ENCODE peak calls at places on chromosomes 5 and 9, in ten cellular contexts. P is CD8-positive, alpha-beta T cell; C is Panc1; O is thoracic aorta; B is body of pancreas; X is astrocyte; U is kidney epithelial cell; Y is CD8-positive, alpha-beta memory T cell; J is lung; L is heart left ventricle. R is an unnamed sample.
A peak's percentile ranks its signal among the peaks of the same experiment; 100 is the strongest.

GRCh38 chr5:39892708-39893107 is 467.9 kb upstream of the DAB2 start:
- DNase-seq in U (no peak), O (no peak), X (no peak), L (no peak), C (no peak), J (no peak), P (no peak), Y (no peak), B (no peak), R (no peak)

GRCh38 chr5:89047591-89047990 is 164.6 kb upstream of the MEF2C start:
- DNase-seq in X (peak; percentile 67), C (no peak), U (no peak), L (no peak), P (no peak), B (no peak), O (no peak), Y (no peak), J (no peak), R (no peak)

GRCh38 chr9:86842573-86842972 is 104.7 kb downstream of the GAS1 start:
- DNase-seq in Y (no peak), O (no peak), J (no peak), L (no peak), X (no peak), P (no peak), C (no peak), U (no peak), B (no peak), R (no peak)

GRCh38 chr9:14031015-14031414 is 282.9 kb downstream of the NFIB start:
- DNase-seq in X (peak; percentile 56), B (no peak), U (no peak), O (no peak), P (no peak), C (no peak), J (no peak), L (peak; percentile 56), Y (no peak), R (no peak)

GRCh38 chr9:121725008-121725795 is 73.8 kb downstream of the DAB2IP start:
- DNase-seq in P (no peak), O (peak; percentile 95), L (peak; percentile 97), C (no peak), Y (no peak), B (peak; percentile 94), J (peak; percentile 79), U (no peak), X (peak; percentile 99), R (no peak)

GRCh38 chr5:1946122-1946677 is 63.5 kb upstream of the IRX4 start:
- DNase-seq in P (no peak), U (no peak), O (no peak), C (no peak), Y (no peak), B (no peak), L (peak; percentile 42), X (no peak), J (no peak), R (no peak)

GRCh38 chr5:124995451-124995850 is 249.0 kb upstream of the ZNF608 start:
- DNase-seq in L (no peak), O (no peak), U (no peak), Y (no peak), C (peak; percentile 35), B (no peak), P (no peak), X (peak; percentile 39), J (no peak), R (no peak)

GRCh38 chr9:13896047-13896446 is 417.9 kb downstream of the NFIB start:
- DNase-seq in U (no peak), C (no peak), J (no peak), O (no peak), L (no peak), Y (no peak), P (no peak), X (no peak), B (no peak), R (no peak)

GRCh38 chr9:81032831-81033230 is 656.5 kb downstream of the TLE1 start:
- DNase-seq in J (no peak), P (no peak), B (no peak), U (peak; percentile 45), L (no peak), X (peak; percentile 81), O (no peak), Y (no peak), C (no peak), R (no peak)

GRCh38 chr5:73189816-73190451 is 16.9 kb downstream of the TMEM174 start:
- DNase-seq in C (no peak), J (no peak), B (no peak), P (no peak), O (no peak), X (peak; percentile 75), L (no peak), U (no peak), Y (no peak), R (peak; percentile 39)

GRCh38 chr5:60703944-60704343 is 4.0 kb upstream of the DEPDC1B start:
- DNase-seq in P (no peak), C (no peak), B (no peak), L (no peak), O (no peak), J (no peak), Y (no peak), U (no peak), X (no peak), R (no peak)
- H3K36me3 ChIP-seq in P (no peaks in the 10 kb centered on the region), C (peaks cover 2% of the 10 kb centered on the region), B (no peaks in the 10 kb centered on the region), L (no peaks in the 10 kb centered on the region), O (no peaks in the 10 kb centered on the region), J (no peaks in the 10 kb centered on the region), Y (no peaks in the 10 kb centered on the region), U (no peaks in the 10 kb centered on the region), X (no peaks in the 10 kb centered on the region), R (no peaks in the 10 kb centered on the region)

GRCh38 chr9:132645711-132646110 is 24.1 kb downstream of the DDX31 start:
- DNase-seq in U (no peak), C (no peak), Y (no peak), P (no peak), J (no peak), B (no peak), O (no peak), X (no peak), L (no peak), R (peak; percentile 86)
- H3K36me3 ChIP-seq in U (peaks cover 5% of the 10 kb centered on the region), C (peaks cover 26% of the 10 kb centered on the region), Y (peaks cover 56% of the 10 kb centered on the region), P (peaks cover 56% of the 10 kb centered on the region), J (peaks cover 44% of the 10 kb centered on the region), B (peaks cover 8% of the 10 kb centered on the region), O (peaks cover 56% of the 10 kb centered on the region), X (peaks cover 76% of the 10 kb centered on the region), L (peaks cover 99% of the 10 kb centered on the region), R (peaks cover 67% of the 10 kb centered on the region)

DNA sequence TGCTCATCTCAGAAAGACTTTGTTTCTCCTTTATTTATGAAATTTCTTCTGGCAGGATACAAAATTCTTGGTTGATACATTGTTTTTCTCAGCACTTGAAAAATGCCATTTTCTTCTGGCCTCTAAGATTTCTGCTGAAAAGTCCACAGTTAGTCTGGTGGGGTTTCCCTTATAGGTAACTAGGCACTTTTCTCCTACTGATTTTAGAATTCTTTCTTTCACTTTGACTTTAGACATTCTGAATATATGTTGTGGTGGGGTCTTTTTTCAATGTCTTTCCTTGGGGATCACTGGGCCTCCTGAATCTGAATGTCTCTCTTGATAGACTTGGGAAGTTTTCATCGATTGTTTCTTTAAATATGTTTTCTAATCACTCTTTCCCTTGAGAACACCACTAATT is 79.6 kb downstream of the CETN3 start:
- DNase-seq in B (no peak), U (no peak), C (no peak), X (no peak), Y (no peak), P (no peak), O (no peak), J (no peak), L (no peak), R (no peak)
- H3K36me3 ChIP-seq in B (no peaks in the 10 kb centered on the region), U (no peaks in the 10 kb centered on the region), C (no peaks in the 10 kb centered on the region), X (no peaks in the 10 kb centered on the region), Y (no peaks in the 10 kb centered on the region), P (no peaks in the 10 kb centered on the region), O (no peaks in the 10 kb centered on the region), J (no peaks in the 10 kb centered on the region), L (no peaks in the 10 kb centered on the region), R (no peaks in the 10 kb centered on the region)

GRCh38 chr9:92714016-92714415 is 44.1 kb upstream of the IPPK start:
- DNase-seq in C (no peak), X (no peak), L (no peak), J (no peak), B (no peak), Y (no peak), P (no peak), U (no peak), O (no peak), R (no peak)

GRCh38 chr9:92717201-92718085 is 47.2 kb downstream of the BICD2 start:
- DNase-seq in O (no peak), C (no peak), B (no peak), L (no peak), Y (no peak), P (no peak), J (no peak), X (no peak), U (no peak), R (no peak)

GRCh38 chr9:92714787-92715487 is 45.0 kb upstream of the IPPK start:
- DNase-seq in J (no peak), O (no peak), U (no peak), P (no peak), B (no peak), Y (no peak), L (no peak), X (no peak), C (no peak), R (peak; percentile 33)

GRCh38 chr9:92716557-92716956 is 46.6 kb upstream of the IPPK start:
- DNase-seq in C (peak; percentile 38), B (peak; percentile 55), J (peak; percentile 72), L (peak; percentile 65), O (no peak), Y (peak; percentile 85), U (no peak), X (no peak), P (peak; percentile 79), R (peak; percentile 88)

DNA sequence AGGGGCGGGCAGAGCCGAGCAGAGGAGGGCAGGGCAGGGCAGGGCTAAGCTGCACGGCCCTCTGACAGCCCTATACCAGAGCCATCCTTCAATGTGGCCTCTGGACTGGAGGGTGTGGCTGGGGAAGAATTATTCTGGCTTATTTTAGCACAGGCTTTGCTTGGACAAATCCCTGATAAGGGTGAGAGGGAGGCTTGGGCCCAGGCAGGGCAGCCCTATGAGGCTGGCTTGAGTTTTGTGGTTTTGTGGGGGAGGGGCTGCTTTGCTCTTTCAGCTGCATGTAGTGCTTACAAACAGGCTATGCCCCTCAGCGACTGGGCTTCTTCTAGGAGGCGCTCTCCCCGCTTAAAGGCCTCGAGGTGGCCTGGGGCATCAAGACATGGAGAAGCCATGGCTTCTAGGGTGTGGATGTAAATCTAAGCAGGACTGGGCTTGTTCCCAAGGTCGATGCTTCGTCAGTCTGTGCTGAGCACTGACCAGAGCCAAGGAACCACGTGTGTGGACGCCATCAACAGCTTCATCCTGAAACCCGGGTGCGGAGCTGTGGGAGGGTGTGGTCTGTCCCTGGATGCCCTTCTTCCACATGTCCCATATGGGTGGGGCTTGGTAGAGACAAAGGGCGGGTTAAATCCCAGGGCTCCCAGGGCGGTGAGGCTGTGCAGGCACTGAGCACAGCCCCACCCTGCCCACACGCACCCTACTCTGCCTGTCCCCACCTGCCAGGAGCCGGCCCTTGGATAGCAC is 45.7 kb upstream of the IPPK start:
- DNase-seq in U (no peak), C (no peak), B (no peak), P (no peak), L (no peak), Y (no peak), J (no peak), X (peak; percentile 19), O (no peak), R (peak; percentile 72)
- H3K36me3 ChIP-seq in U (peaks cover 3% of the 10 kb centered on the region), C (no peaks in the 10 kb centered on the region), B (peaks cover 24% of the 10 kb centered on the region), P (peaks cover 28% of the 10 kb centered on the region), L (peaks cover 92% of the 10 kb centered on the region), Y (peaks cover 46% of the 10 kb centered on the region), J (peaks cover 76% of the 10 kb centered on the region), X (peaks cover 25% of the 10 kb centered on the region), O (peaks cover 77% of the 10 kb centered on the region), R (peaks cover 94% of the 10 kb centered on the region)

R was measured in WERI-Rb-1.